ENCODE peak calls at places on chromosomes 12 and 14, in eight cellular contexts. One of them, this sample, is unnamed.
A peak's percentile ranks its signal among the peaks of the same experiment; 100 is the strongest.

GRCh38 chr12:55797068-55797467 is 20.5 kb downstream of the SARNP start:
- DNase-seq in endothelial cell of umbilical vein: peak; percentile 41
- DNase-seq in GM23338: peak; percentile 83
- DNase-seq in upper lobe of left lung: no peak
- DNase-seq in HepG2: peak; percentile 51
- DNase-seq in breast epithelium: no peak
- DNase-seq in esophagus muscularis mucosa: no peak
- DNase-seq in Panc1: no peak
- DNase-seq in this sample: no peak

GRCh38 chr14:31283568-31284252 is 76.1 kb upstream of the HECTD1 start:
- DNase-seq in endothelial cell of umbilical vein: peak; percentile 49
- DNase-seq in GM23338: no peak
- DNase-seq in upper lobe of left lung: no peak
- DNase-seq in HepG2: no peak
- DNase-seq in breast epithelium: no peak
- DNase-seq in esophagus muscularis mucosa: peak; percentile 70
- DNase-seq in Panc1: no peak
- DNase-seq in this sample: no peak

GRCh38 chr12:3896851-3897351 is 23.7 kb upstream of the PARP11 start:
- DNase-seq in endothelial cell of umbilical vein: no peak
- DNase-seq in GM23338: no peak
- DNase-seq in upper lobe of left lung: no peak
- DNase-seq in HepG2: no peak
- DNase-seq in breast epithelium: peak; percentile 19
- DNase-seq in esophagus muscularis mucosa: no peak
- DNase-seq in Panc1: no peak
- DNase-seq in this sample: no peak

GRCh38 chr12:101697930-101698781 is 716 bp downstream of the CHPT1 start:
- DNase-seq in endothelial cell of umbilical vein: peak; percentile 46
- DNase-seq in GM23338: peak; percentile 37
- DNase-seq in upper lobe of left lung: peak; percentile 93
- DNase-seq in HepG2: peak; percentile 22
- DNase-seq in breast epithelium: peak; percentile 23
- DNase-seq in esophagus muscularis mucosa: no peak
- DNase-seq in Panc1: no peak
- DNase-seq in this sample: peak; percentile 64

GRCh38 chr12:49622501-49623141 is 740 bp upstream of the PRPF40B start:
- DNase-seq in endothelial cell of umbilical vein: no peak
- DNase-seq in GM23338: peak; percentile 64
- DNase-seq in upper lobe of left lung: peak; percentile 57
- DNase-seq in HepG2: no peak
- DNase-seq in breast epithelium: no peak
- DNase-seq in esophagus muscularis mucosa: no peak
- DNase-seq in Panc1: no peak
- DNase-seq in this sample: peak; percentile 39

GRCh38 chr12:27179399-27180214 is 64.5 kb upstream of the STK38L start:
- DNase-seq in endothelial cell of umbilical vein: peak; percentile 89
- DNase-seq in GM23338: no peak
- DNase-seq in upper lobe of left lung: no peak
- DNase-seq in HepG2: peak; percentile 25
- DNase-seq in breast epithelium: peak; percentile 29
- DNase-seq in esophagus muscularis mucosa: no peak
- DNase-seq in Panc1: peak; percentile 82
- DNase-seq in this sample: no peak

GRCh38 chr14:103071544-103072251 is 12.3 kb upstream of the LBHD2 start:
- DNase-seq in endothelial cell of umbilical vein: no peak
- DNase-seq in GM23338: no peak
- DNase-seq in upper lobe of left lung: peak; percentile 90
- DNase-seq in HepG2: no peak
- DNase-seq in breast epithelium: no peak
- DNase-seq in esophagus muscularis mucosa: no peak
- DNase-seq in Panc1: no peak
- DNase-seq in this sample: no peak

GRCh38 chr12:117100251-117100650 is 1.0 kb upstream of the TESC start:
- DNase-seq in endothelial cell of umbilical vein: no peak
- DNase-seq in GM23338: peak; percentile 69
- DNase-seq in upper lobe of left lung: no peak
- DNase-seq in HepG2: no peak
- DNase-seq in breast epithelium: no peak
- DNase-seq in esophagus muscularis mucosa: no peak
- DNase-seq in Panc1: no peak
- DNase-seq in this sample: no peak

GRCh38 chr14:31479026-31479425 is 8.8 kb downstream of the GPR33 start:
- DNase-seq in endothelial cell of umbilical vein: no peak
- DNase-seq in GM23338: no peak
- DNase-seq in upper lobe of left lung: no peak
- DNase-seq in HepG2: no peak
- DNase-seq in breast epithelium: no peak
- DNase-seq in esophagus muscularis mucosa: no peak
- DNase-seq in Panc1: no peak
- DNase-seq in this sample: no peak

GRCh38 chr12:65886996-65887395 is 62.7 kb downstream of the HMGA2 start:
- DNase-seq in endothelial cell of umbilical vein: peak; percentile 51
- DNase-seq in GM23338: no peak
- DNase-seq in upper lobe of left lung: no peak
- DNase-seq in HepG2: no peak
- DNase-seq in breast epithelium: no peak
- DNase-seq in esophagus muscularis mucosa: no peak
- DNase-seq in Panc1: no peak
- DNase-seq in this sample: no peak

GRCh38 chr14:102554835-102555819 is 37.3 kb upstream of the RCOR1 start:
- DNase-seq in endothelial cell of umbilical vein: peak; percentile 29
- DNase-seq in GM23338: peak; percentile 95
- DNase-seq in upper lobe of left lung: peak; percentile 90
- DNase-seq in HepG2: no peak
- DNase-seq in breast epithelium: no peak
- DNase-seq in esophagus muscularis mucosa: no peak
- DNase-seq in Panc1: no peak
- DNase-seq in this sample: peak; percentile 53

GRCh38 chr12:91732086-91732485 is 413.6 kb downstream of the BTG1 start:
- DNase-seq in endothelial cell of umbilical vein: no peak
- DNase-seq in GM23338: no peak
- DNase-seq in upper lobe of left lung: no peak
- DNase-seq in HepG2: no peak
- DNase-seq in breast epithelium: no peak
- DNase-seq in esophagus muscularis mucosa: no peak
- DNase-seq in Panc1: no peak
- DNase-seq in this sample: no peak

GRCh38 chr12:998020-998874 is 7.2 kb downstream of the ERC1 start:
- DNase-seq in endothelial cell of umbilical vein: no peak
- DNase-seq in GM23338: no peak
- DNase-seq in upper lobe of left lung: no peak
- DNase-seq in HepG2: peak; percentile 68
- DNase-seq in breast epithelium: no peak
- DNase-seq in esophagus muscularis mucosa: no peak
- DNase-seq in Panc1: no peak
- DNase-seq in this sample: no peak

GRCh38 chr12:41205070-41205715 is 17.1 kb downstream of the PDZRN4 start:
- DNase-seq in endothelial cell of umbilical vein: peak; percentile 5
- DNase-seq in GM23338: no peak
- DNase-seq in upper lobe of left lung: no peak
- DNase-seq in HepG2: no peak
- DNase-seq in breast epithelium: no peak
- DNase-seq in esophagus muscularis mucosa: no peak
- DNase-seq in Panc1: no peak
- DNase-seq in this sample: no peak

GRCh38 chr14:59585891-59586554 is 9.4 kb upstream of the CCDC175 start:
- DNase-seq in endothelial cell of umbilical vein: peak; percentile 11
- DNase-seq in GM23338: no peak
- DNase-seq in upper lobe of left lung: no peak
- DNase-seq in HepG2: no peak
- DNase-seq in breast epithelium: no peak
- DNase-seq in esophagus muscularis mucosa: no peak
- DNase-seq in Panc1: no peak
- DNase-seq in this sample: no peak

GRCh38 chr14:89317051-89317691 is 99.9 kb downstream of the FOXN3 start:
- DNase-seq in endothelial cell of umbilical vein: no peak
- DNase-seq in GM23338: no peak
- DNase-seq in upper lobe of left lung: no peak
- DNase-seq in HepG2: no peak
- DNase-seq in breast epithelium: no peak
- DNase-seq in esophagus muscularis mucosa: no peak
- DNase-seq in Panc1: no peak
- DNase-seq in this sample: no peak

DNA sequence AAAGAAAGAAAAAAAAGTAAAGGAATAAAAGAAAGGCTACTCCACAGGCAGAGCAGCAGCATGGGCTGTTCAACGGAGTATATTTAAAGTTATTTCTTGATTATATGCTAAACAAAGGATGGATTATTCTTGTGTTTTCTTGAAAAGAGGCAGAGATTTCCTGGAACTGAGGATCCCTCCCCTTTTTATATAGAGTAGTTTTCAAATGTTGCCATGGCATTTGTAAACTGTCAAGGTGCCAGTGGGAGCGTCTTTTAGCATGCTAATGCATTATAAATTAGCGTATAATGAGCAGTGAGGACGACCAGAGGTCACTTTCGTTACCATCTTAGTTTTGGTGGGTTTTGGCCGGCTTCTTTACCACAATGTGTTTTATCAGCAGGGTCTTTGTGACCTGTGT is 383.0 kb downstream of the PCNX1 start:
- DNase-seq in endothelial cell of umbilical vein: no peak
- DNase-seq in GM23338: peak; percentile 17
- DNase-seq in upper lobe of left lung: no peak
- DNase-seq in HepG2: no peak
- DNase-seq in breast epithelium: no peak
- DNase-seq in esophagus muscularis mucosa: no peak
- DNase-seq in Panc1: no peak
- DNase-seq in this sample: no peak
- H3K4me1 ChIP-seq in endothelial cell of umbilical vein: no peaks in the 10 kb centered on the region
- H3K4me1 ChIP-seq in GM23338: no peaks in the 10 kb centered on the region
- H3K4me1 ChIP-seq in upper lobe of left lung: no peaks in the 10 kb centered on the region
- H3K4me1 ChIP-seq in HepG2: no peaks in the 10 kb centered on the region
- H3K4me1 ChIP-seq in breast epithelium: no peaks in the 10 kb centered on the region
- H3K4me1 ChIP-seq in esophagus muscularis mucosa: no peaks in the 10 kb centered on the region
- H3K4me1 ChIP-seq in Panc1: no peaks in the 10 kb centered on the region
- H3K4me1 ChIP-seq in this sample: no peaks in the 10 kb centered on the region

DNA sequence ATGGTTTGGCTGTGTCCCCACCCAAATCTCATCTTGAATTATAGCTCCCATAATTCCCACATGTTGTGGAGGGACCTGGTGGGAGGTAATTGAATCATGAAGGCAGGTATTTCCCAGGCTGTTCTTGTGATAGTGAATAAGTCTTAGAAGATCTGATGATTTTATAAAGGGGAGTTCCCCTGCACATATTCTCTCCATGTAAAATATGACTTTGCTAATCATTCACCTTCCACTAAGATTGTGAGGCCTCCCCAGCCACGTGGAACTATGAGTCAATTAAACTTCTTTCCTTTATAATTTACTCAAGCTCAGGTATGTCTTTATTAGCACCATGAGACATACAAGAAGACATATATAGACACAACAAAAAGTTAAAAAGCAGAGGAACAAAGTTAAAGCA is 120.0 kb downstream of the CPNE8 start:
- DNase-seq in endothelial cell of umbilical vein: no peak
- DNase-seq in GM23338: no peak
- DNase-seq in upper lobe of left lung: no peak
- DNase-seq in HepG2: no peak
- DNase-seq in breast epithelium: no peak
- DNase-seq in esophagus muscularis mucosa: no peak
- DNase-seq in Panc1: no peak
- DNase-seq in this sample: no peak
- H3K36me3 ChIP-seq in endothelial cell of umbilical vein: no peaks in the 10 kb centered on the region
- H3K36me3 ChIP-seq in GM23338: no peaks in the 10 kb centered on the region
- H3K36me3 ChIP-seq in upper lobe of left lung: no peaks in the 10 kb centered on the region
- H3K36me3 ChIP-seq in HepG2: no peaks in the 10 kb centered on the region
- H3K36me3 ChIP-seq in breast epithelium: peaks cover 4% of the 10 kb centered on the region
- H3K36me3 ChIP-seq in esophagus muscularis mucosa: no peaks in the 10 kb centered on the region
- H3K36me3 ChIP-seq in Panc1: no peaks in the 10 kb centered on the region
- H3K36me3 ChIP-seq in this sample: no peaks in the 10 kb centered on the region

GRCh38 chr12:97446895-97447294 is 15.7 kb upstream of the RMST start:
- DNase-seq in endothelial cell of umbilical vein: no peak
- DNase-seq in GM23338: no peak
- DNase-seq in upper lobe of left lung: no peak
- DNase-seq in HepG2: no peak
- DNase-seq in breast epithelium: no peak
- DNase-seq in esophagus muscularis mucosa: no peak
- DNase-seq in Panc1: no peak
- DNase-seq in this sample: no peak
- TF ChIP-seq POLR2AphosphoS5 in endothelial cell of umbilical vein: no peak
- TF ChIP-seq POLR2AphosphoS5 in GM23338: no peak
- TF ChIP-seq POLR2AphosphoS5 in upper lobe of left lung: no peak
- TF ChIP-seq POLR2AphosphoS5 in HepG2: no peak
- TF ChIP-seq POLR2AphosphoS5 in breast epithelium: no peak
- TF ChIP-seq POLR2AphosphoS5 in esophagus muscularis mucosa: no peak
- TF ChIP-seq POLR2AphosphoS5 in Panc1: no peak
- TF ChIP-seq POLR2AphosphoS5 in this sample: no peak

GRCh38 chr14:75982724-75983358 is 1.0 kb upstream of the TGFB3 start:
- DNase-seq in endothelial cell of umbilical vein: peak; percentile 28
- DNase-seq in GM23338: no peak
- DNase-seq in upper lobe of left lung: peak; percentile 93
- DNase-seq in HepG2: no peak
- DNase-seq in breast epithelium: no peak
- DNase-seq in esophagus muscularis mucosa: peak; percentile 93
- DNase-seq in Panc1: no peak
- DNase-seq in this sample: no peak
- H3K4me1 ChIP-seq in endothelial cell of umbilical vein: peaks cover 32% of the 10 kb centered on the region
- H3K4me1 ChIP-seq in GM23338: peaks cover 16% of the 10 kb centered on the region
- H3K4me1 ChIP-seq in upper lobe of left lung: peaks cover 67% of the 10 kb centered on the region
- H3K4me1 ChIP-seq in HepG2: peaks cover 75% of the 10 kb centered on the region
- H3K4me1 ChIP-seq in breast epithelium: peaks cover 13% of the 10 kb centered on the region
- H3K4me1 ChIP-seq in esophagus muscularis mucosa: peaks cover 42% of the 10 kb centered on the region
- H3K4me1 ChIP-seq in Panc1: peaks cover 19% of the 10 kb centered on the region
- H3K4me1 ChIP-seq in this sample: peaks cover 78% of the 10 kb centered on the region